ENCODE peak calls at places on chromosomes 16 and 17, in eight cellular contexts. R is OCI-LY7; D is tibial nerve; B is spleen; Y is CD8-positive, alpha-beta T cell; I is heart right ventricle; Q is BJ; C is IMR-90. G is an unnamed sample. For H3K36me3, the result is how much of the 10 kb centered on the place peaks cover.

GRCh38 chr16:89131783-89132182 is 38.1 kb downstream of the ACSF3 start:
- DNase-seq in B (no peak), R (no peak), I (no peak), Y (peak), D (no peak), C (no peak), Q (no peak), G (no peak)

GRCh38 chr17:17638467-17638866 is 42.8 kb upstream of the RAI1 start:
- DNase-seq in R (no peak), D (no peak), B (no peak), Q (no peak), I (no peak), C (no peak), Y (no peak), G (peak)

GRCh38 chr16:30112197-30113030 is 923 bp downstream of the GDPD3 start:
- DNase-seq in I (peak), Q (no peak), R (peak), D (no peak), C (peak), Y (peak), B (peak), G (no peak)

GRCh38 chr16:83779881-83780280 is 27.9 kb upstream of the HSBP1 start:
- DNase-seq in R (no peak), D (no peak), C (peak), Q (no peak), Y (no peak), B (no peak), I (no peak), G (no peak)

GRCh38 chr17:76570457-76570856 is 15.2 kb downstream of the ST6GALNAC2 start:
- DNase-seq in C (no peak), Y (no peak), Q (no peak), B (peak), R (no peak), I (no peak), D (no peak), G (no peak)

GRCh38 chr17:68512967-68513474 is 791 bp downstream of the PRKAR1A start:
- DNase-seq in C (peak), I (no peak), Q (no peak), B (no peak), R (peak), Y (no peak), D (peak), G (peak)

GRCh38 chr16:3855142-3855541 is 25.4 kb downstream of the CREBBP start:
- DNase-seq in I (no peak), B (no peak), D (no peak), C (no peak), Q (no peak), R (no peak), Y (no peak), G (no peak)

GRCh38 chr17:9924735-9925191 is 19.7 kb upstream of the RCVRN start:
- DNase-seq in R (peak), Y (no peak), C (peak), Q (no peak), D (peak), B (no peak), I (no peak), G (peak)

GRCh38 chr17:58667934-58668597 is 23.8 kb downstream of the TEX14 start:
- DNase-seq in R (no peak), I (no peak), C (peak), D (no peak), B (no peak), Y (no peak), Q (no peak), G (peak)

GRCh38 chr17:17351901-17352781 is 49.0 kb downstream of the NT5M start:
- DNase-seq in C (peak), I (peak), Q (no peak), Y (no peak), D (no peak), R (no peak), B (peak), G (no peak)

GRCh38 chr17:76240461-76241204 is at the start of gene RNF157:
- DNase-seq in I (peak), Y (peak), R (no peak), B (peak), C (peak), Q (no peak), D (no peak), G (no peak)

GRCh38 chr16:72536673-72537435 is 364.9 kb upstream of the PMFBP1 start:
- DNase-seq in I (no peak), Y (no peak), R (no peak), Q (peak), B (no peak), C (peak), D (no peak), G (no peak)

GRCh38 chr17:10547351-10547750 is 2.1 kb downstream of the MYH2 start:
- DNase-seq in C (no peak), Y (no peak), Q (no peak), D (no peak), R (no peak), I (no peak), B (no peak), G (no peak)

GRCh38 chr16:4139968-4140367 is 23.7 kb upstream of the ADCY9 start:
- DNase-seq in D (no peak), I (no peak), Q (no peak), Y (no peak), B (no peak), C (no peak), R (no peak), G (no peak)

GRCh38 chr17:17119533-17119932 is 77.3 kb downstream of the MPRIP start:
- DNase-seq in R (peak), B (peak), D (no peak), I (no peak), Y (peak), Q (no peak), C (peak), G (peak)

GRCh38 chr17:44766409-44767038 is 7.7 kb downstream of the ADAM11 start:
- DNase-seq in R (no peak), Y (no peak), B (no peak), C (no peak), I (no peak), Q (no peak), D (no peak), G (no peak)

GRCh38 chr16:2512920-2513404 is 790 bp upstream of the ATP6V0C start:
- DNase-seq in B (peak), D (no peak), I (no peak), R (peak), Q (no peak), Y (peak), C (no peak), G (no peak)

GRCh38 chr17:10754109-10754508 is 24.3 kb upstream of the TMEM220 start:
- DNase-seq in I (peak), C (peak), R (peak), Y (no peak), D (no peak), Q (no peak), B (no peak), G (peak)

GRCh38 chr16:86570542-86571196 is 4.0 kb downstream of the FOXC2 start:
- DNase-seq in R (peak), I (no peak), D (no peak), C (no peak), Q (no peak), B (no peak), Y (no peak), G (no peak)

GRCh38 chr17:81682565-81683207 is 911 bp downstream of the ARL16 start:
- DNase-seq in C (peak), D (no peak), Y (no peak), R (no peak), B (no peak), Q (no peak), I (no peak), G (no peak)

GRCh38 chr17:82964851-82965341 is 114.5 kb upstream of the METRNL start:
- DNase-seq in D (no peak), Y (no peak), R (peak), I (no peak), C (no peak), Q (no peak), B (peak), G (no peak)

GRCh38 chr16:3580271-3580670 is 3.1 kb upstream of the NLRC3 start:
- DNase-seq in I (no peak), C (no peak), B (no peak), D (no peak), Y (no peak), R (peak), Q (no peak), G (peak)

GRCh38 chr17:48542114-48542955 is 2.6 kb downstream of the HOXB2 start:
- DNase-seq in R (no peak), D (no peak), B (no peak), C (peak), Q (no peak), Y (no peak), I (peak), G (no peak)

GRCh38 chr17:79338142-79338541 is 263.5 kb downstream of the ENGASE start:
- DNase-seq in B (no peak), Q (no peak), C (no peak), D (no peak), Y (no peak), R (peak), I (no peak), G (no peak)

GRCh38 chr17:46212634-46213435 is 19.6 kb upstream of the KANSL1 start:
- DNase-seq in B (no peak), C (peak), Y (peak), R (peak), Q (no peak), I (no peak), D (peak), G (peak)

GRCh38 chr16:89155184-89155679 is 16.3 kb upstream of the CDH15 start:
- DNase-seq in Y (no peak), Q (peak), B (no peak), I (peak), R (no peak), D (peak), C (peak), G (no peak)

GRCh38 chr17:31738488-31738887 is 120.6 kb downstream of the COPRS start:
- DNase-seq in C (no peak), I (peak), R (no peak), B (no peak), Q (no peak), D (no peak), Y (no peak), G (no peak)
- TF ChIP-seq CTCF in C (no peak), I (no peak), R (no peak), B (no peak), Q (no peak), D (no peak), Y (no peak), G (no peak)

GRCh38 chr17:61986898-61987297 is 59.1 kb upstream of the INTS2 start:
- DNase-seq in D (no peak), B (no peak), I (no peak), C (no peak), R (no peak), Q (no peak), Y (no peak), G (peak)

GRCh38 chr17:61984826-61985225 is 57.0 kb upstream of the INTS2 start:
- DNase-seq in Q (no peak), C (no peak), I (no peak), B (no peak), Y (no peak), D (no peak), R (no peak), G (no peak)

GRCh38 chr17:61989509-61989908 is 61.7 kb upstream of the INTS2 start:
- DNase-seq in I (no peak), R (no peak), Q (no peak), C (no peak), D (no peak), B (no peak), Y (no peak), G (no peak)
- H3K36me3 ChIP-seq in I (half or more), R (half or more), Q (under half), C (under half), D (under half), B (under half), Y (under half), G (under half)

DNA sequence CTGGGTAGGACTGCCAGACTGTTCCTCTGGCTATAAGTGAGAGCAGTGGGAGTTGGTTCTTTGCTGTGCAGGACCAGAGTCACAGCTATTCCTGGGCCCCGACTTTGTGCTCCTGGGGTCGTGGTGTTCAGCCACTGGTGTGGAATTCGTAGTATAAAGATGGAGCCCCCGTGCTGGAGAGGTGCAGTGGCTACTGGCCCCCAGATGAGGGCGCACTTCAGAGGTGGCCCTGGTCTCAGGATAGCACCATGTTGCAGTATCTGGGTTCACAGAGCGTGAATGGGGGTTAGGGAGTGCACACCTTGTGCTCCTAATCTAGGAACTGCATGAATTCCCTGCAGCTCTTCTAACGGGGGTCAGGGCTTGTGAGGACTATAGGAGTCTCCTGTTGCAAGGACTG is 21.1 kb downstream of the TANC2 start:
- DNase-seq in Q (no peak), D (no peak), B (no peak), I (no peak), Y (no peak), R (no peak), C (no peak), G (no peak)
- TF ChIP-seq CTCF in Q (peak), D (no peak), B (no peak), I (no peak), Y (no peak), R (peak), C (peak), G (peak)

GRCh38 chr16:81143921-81144471 is 47.8 kb upstream of the GCSH start:
- DNase-seq in D (no peak), I (no peak), Y (no peak), B (no peak), R (no peak), C (no peak), Q (no peak), G (peak)

GRCh38 chr16:81137754-81138153 is 41.6 kb upstream of the GCSH start:
- DNase-seq in Q (no peak), I (no peak), Y (no peak), D (no peak), B (no peak), C (no peak), R (no peak), G (no peak)

GRCh38 chr16:81142864-81143263 is 46.7 kb upstream of the GCSH start:
- DNase-seq in Q (no peak), B (no peak), I (no peak), R (no peak), D (no peak), Y (no peak), C (no peak), G (no peak)

GRCh38 chr16:81137012-81137335 is 40.8 kb upstream of the GCSH start:
- DNase-seq in I (no peak), C (peak), B (no peak), Q (no peak), R (no peak), Y (no peak), D (peak), G (no peak)

GRCh38 chr16:81140930-81141780 is 45.0 kb upstream of the GCSH start:
- DNase-seq in D (no peak), R (peak), B (no peak), I (no peak), C (no peak), Q (no peak), Y (no peak), G (no peak)
- H3K36me3 ChIP-seq in D (under half), R (under half), B (under half), I (under half), C (under half), Q (under half), Y (under half), G (under half)

GRCh38 chr17:1124238-1124699 is 55.5 kb downstream of the ABR start:
- DNase-seq in I (no peak), Y (no peak), Q (no peak), C (no peak), B (no peak), D (no peak), R (no peak), G (no peak)

GRCh38 chr17:1123397-1124237 is 56.2 kb downstream of the ABR start:
- DNase-seq in I (no peak), Q (no peak), C (no peak), Y (no peak), B (no peak), R (peak), D (no peak), G (no peak)

GRCh38 chr17:1124896-1125774 is 54.6 kb downstream of the ABR start:
- DNase-seq in Y (no peak), R (no peak), Q (no peak), I (no peak), D (no peak), C (no peak), B (no peak), G (no peak)

GRCh38 chr17:1120596-1121441 is 59.0 kb downstream of the ABR start:
- DNase-seq in I (no peak), D (no peak), Y (no peak), Q (no peak), C (no peak), R (no peak), B (no peak), G (no peak)

DNA sequence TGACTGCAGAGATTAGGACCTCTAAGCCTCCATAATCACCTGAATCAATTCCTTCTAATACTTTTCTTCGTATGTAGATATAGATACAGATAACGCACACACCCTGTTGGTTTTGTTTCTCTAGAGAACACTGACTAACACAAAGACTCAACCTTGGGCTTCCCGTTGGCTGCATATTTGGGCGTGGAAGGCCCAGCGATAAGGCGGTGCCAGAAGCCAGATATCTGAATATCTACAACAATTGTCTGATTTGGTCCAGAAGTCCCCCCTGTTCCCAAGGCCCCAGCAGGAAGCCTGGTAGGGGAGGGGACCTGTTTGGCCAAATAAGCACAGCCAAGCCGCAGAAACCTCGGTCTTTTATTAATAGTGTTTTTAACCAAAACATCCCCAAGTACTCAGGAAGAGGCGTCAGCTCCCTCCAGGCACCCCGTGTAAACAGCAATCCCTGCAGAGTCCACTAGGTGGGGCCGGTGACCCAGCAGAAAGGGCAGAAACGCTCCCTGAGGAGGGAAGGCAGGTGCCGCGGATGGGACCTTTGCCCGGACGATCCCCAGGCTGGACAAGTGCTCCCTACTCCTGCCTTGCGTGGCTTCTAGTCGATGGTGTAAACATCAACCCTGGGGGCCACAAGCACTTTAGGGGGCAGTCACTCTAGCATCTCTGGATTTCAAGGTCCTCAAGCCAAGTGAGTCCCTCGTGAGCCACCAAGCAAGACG is 56.9 kb downstream of the ABR start:
- DNase-seq in Q (no peak), C (peak), D (peak), B (peak), R (peak), I (peak), Y (peak), G (peak)
- TF ChIP-seq CTCF in Q (peak), C (peak), D (peak), B (peak), R (peak), I (peak), Y (peak), G (peak)

GRCh38 chr17:5794881-5795486 is 210.7 kb upstream of the NLRP1 start:
- DNase-seq in Q (no peak), C (no peak), R (no peak), B (no peak), D (no peak), I (no peak), Y (no peak), G (no peak)
- H3K36me3 ChIP-seq in Q (under half), C (under half), R (under half), B (under half), D (under half), I (under half), Y (under half), G (under half)

G was measured in bronchial epithelial cell.